ENCODE peak calls at places on chromosomes 3 and 15, in five cellular contexts. L is AG04450, I is WERI-Rb-1, W is esophagus squamous epithelium, K is A673. F is an unnamed sample. For H3K9me3, the result is how much of the 10 kb centered on the place peaks cover.

GRCh38 chr3:122691195-122691594 is 10.6 kb downstream of the PARP14 start:
- DNase-seq in L (peak), W (no peak), I (no peak), K (no peak), F (no peak)

GRCh38 chr3:128933922-128934253 is 54.5 kb downstream of the ACAD9 start:
- DNase-seq in W (no peak), I (peak), K (no peak), L (no peak), F (no peak)

GRCh38 chr3:129239992-129240391 is 9.4 kb upstream of the COPG1 start:
- DNase-seq in I (no peak), W (no peak), K (no peak), L (no peak), F (no peak)

GRCh38 chr3:175655366-175655765 is 796.2 kb downstream of the NAALADL2 start:
- DNase-seq in L (no peak), W (no peak), K (no peak), I (no peak), F (no peak)

GRCh38 chr15:49044761-49045571 is 1.3 kb downstream of the SECISBP2L start:
- DNase-seq in L (no peak), K (no peak), I (no peak), W (no peak), F (no peak)

GRCh38 chr15:29885183-29885582 is 62.9 kb upstream of the TJP1 start:
- DNase-seq in W (no peak), I (no peak), L (no peak), K (no peak), F (no peak)

GRCh38 chr3:11624161-11624560 is 19.6 kb downstream of the VGLL4 start:
- DNase-seq in W (no peak), K (no peak), I (no peak), L (no peak), F (no peak)

GRCh38 chr3:148360046-148360445 is 337.7 kb upstream of the AGTR1 start:
- DNase-seq in K (no peak), I (no peak), W (no peak), L (peak), F (no peak)

GRCh38 chr3:23740517-23741402 is 65.0 kb upstream of the UBE2E1 start:
- DNase-seq in I (no peak), W (no peak), L (no peak), K (no peak), F (no peak)

GRCh38 chr15:93302080-93302765 is 213.2 kb upstream of the RGMA start:
- DNase-seq in L (no peak), I (no peak), W (no peak), K (no peak), F (no peak)

GRCh38 chr3:38834110-38834509 is 18.1 kb upstream of the SCN10A start:
- DNase-seq in L (peak), K (peak), I (no peak), W (no peak), F (peak)

GRCh38 chr3:14900881-14901873 is 46.2 kb upstream of the NR2C2 start:
- DNase-seq in I (no peak), K (no peak), L (no peak), W (no peak), F (no peak)

GRCh38 chr3:11671648-11672100 is 28.0 kb upstream of the VGLL4 start:
- DNase-seq in K (no peak), W (no peak), L (no peak), I (no peak), F (no peak)

GRCh38 chr15:40330368-40330836 is 6.9 kb downstream of the INAFM2 start:
- DNase-seq in W (no peak), I (no peak), K (no peak), L (no peak), F (no peak)

GRCh38 chr15:33008284-33009011 is 186.1 kb downstream of the FMN1 start:
- DNase-seq in K (no peak), W (no peak), L (peak), I (no peak), F (no peak)

GRCh38 chr15:75696303-75696657 is 16.4 kb downstream of the CSPG4 start:
- DNase-seq in L (no peak), K (no peak), W (no peak), I (no peak), F (peak)

GRCh38 chr3:58353722-58354553 is 21.2 kb downstream of the PXK start:
- DNase-seq in I (no peak), L (no peak), K (no peak), W (no peak), F (no peak)

GRCh38 chr3:160806094-160806493 is 50.1 kb downstream of the PPM1L start:
- DNase-seq in W (no peak), K (no peak), L (no peak), I (no peak), F (no peak)

GRCh38 chr3:160810360-160810759 is 54.3 kb downstream of the PPM1L start:
- DNase-seq in L (no peak), I (no peak), W (no peak), K (no peak), F (no peak)

GRCh38 chr3:160809453-160809852 is 53.4 kb downstream of the PPM1L start:
- DNase-seq in K (no peak), L (no peak), I (no peak), W (no peak), F (no peak)

GRCh38 chr3:160806686-160807085 is 50.7 kb downstream of the PPM1L start:
- DNase-seq in K (no peak), L (no peak), W (no peak), I (no peak), F (no peak)

DNA sequence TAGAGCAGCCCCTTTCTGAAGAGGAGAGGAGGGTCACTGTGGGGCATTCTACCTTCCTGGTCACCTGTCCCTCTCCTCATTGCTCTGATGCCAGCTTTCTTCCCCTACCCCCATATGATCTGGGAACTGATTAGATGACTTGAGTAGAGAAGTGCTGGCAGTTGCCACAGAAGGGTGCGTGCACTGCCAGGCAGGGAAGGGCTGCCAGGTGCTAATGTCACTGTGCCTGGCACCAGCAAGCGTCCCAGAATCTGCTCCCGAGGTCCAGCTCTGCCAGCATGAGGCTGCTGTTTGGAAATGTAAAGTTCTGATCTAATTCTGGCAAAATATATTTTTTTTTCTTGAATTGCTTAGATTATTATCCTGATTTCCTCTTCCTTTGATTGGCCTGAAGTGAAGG is 52.8 kb downstream of the PPM1L start:
- DNase-seq in W (no peak), I (no peak), L (no peak), K (no peak), F (no peak)
- H3K27ac ChIP-seq in W (no peak), I (no peak), L (no peak), K (no peak), F (no peak)

GRCh38 chr3:52710512-52710911 is 4.6 kb downstream of the SPCS1 start:
- DNase-seq in L (no peak), K (no peak), W (no peak), I (no peak), F (no peak)
- H3K9me3 ChIP-seq in L (under half), K (under half), W (under half), I (under half), F (under half)

GRCh38 chr15:44726568-44727461 is 9.5 kb upstream of the TRIM69 start:
- DNase-seq in W (peak), I (no peak), K (peak), L (peak), F (no peak)

GRCh38 chr15:44727462-44728231 is 8.7 kb upstream of the TRIM69 start:
- DNase-seq in L (no peak), I (no peak), K (no peak), W (no peak), F (no peak)

GRCh38 chr15:44729394-44729913 is 6.9 kb upstream of the TRIM69 start:
- DNase-seq in L (no peak), W (no peak), I (peak), K (peak), F (no peak)

GRCh38 chr15:44726136-44726535 is 10.2 kb upstream of the TRIM69 start:
- DNase-seq in K (peak), W (no peak), I (no peak), L (no peak), F (no peak)

GRCh38 chr15:44728576-44729393 is 7.5 kb upstream of the TRIM69 start:
- DNase-seq in L (peak), I (peak), K (peak), W (peak), F (peak)
- TF ChIP-seq CTCF in L (no peak), I (no peak), K (no peak), W (no peak), F (no peak)

GRCh38 chr3:29695201-29695904 is 414.5 kb downstream of the RBMS3 start:
- DNase-seq in L (peak), W (no peak), K (peak), I (no peak), F (no peak)

GRCh38 chr3:29695905-29696238 is 415.0 kb downstream of the RBMS3 start:
- DNase-seq in W (no peak), K (peak), L (no peak), I (no peak), F (no peak)

GRCh38 chr3:29694331-29694730 is 413.5 kb downstream of the RBMS3 start:
- DNase-seq in L (no peak), K (peak), W (no peak), I (no peak), F (no peak)

GRCh38 chr3:29694783-29695182 is 413.9 kb downstream of the RBMS3 start:
- DNase-seq in L (peak), I (no peak), W (no peak), K (peak), F (no peak)

DNA sequence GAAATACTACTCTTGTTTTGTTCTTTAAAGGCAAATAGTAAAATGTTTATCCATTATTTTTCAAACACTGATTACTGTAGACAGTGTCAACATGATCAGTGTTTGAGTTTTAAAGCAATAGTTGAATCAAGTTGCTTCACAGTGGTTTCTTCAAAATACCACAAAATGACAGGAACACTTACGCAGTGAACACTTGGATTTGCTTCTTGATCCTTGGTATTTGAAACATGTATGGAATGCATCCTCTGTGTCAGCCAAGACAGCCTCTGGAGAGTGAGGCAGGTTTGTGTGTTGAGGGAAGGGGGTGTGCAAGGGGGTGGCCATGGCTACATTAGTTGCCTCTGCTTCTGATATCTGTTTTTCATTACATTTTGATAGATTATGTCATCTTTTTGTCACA is 413.0 kb downstream of the RBMS3 start:
- DNase-seq in W (no peak), K (peak), L (peak), I (no peak), F (no peak)
- H3K27ac ChIP-seq in W (no peak), K (peak), L (no peak), I (no peak), F (peak)

GRCh38 chr3:32262201-32262600 is 23.7 kb downstream of the CMTM8 start:
- DNase-seq in K (no peak), I (no peak), L (no peak), W (no peak), F (no peak)
- H3K9me3 ChIP-seq in K (under half), I (under half), L (under half), W (under half), F (under half)

DNA sequence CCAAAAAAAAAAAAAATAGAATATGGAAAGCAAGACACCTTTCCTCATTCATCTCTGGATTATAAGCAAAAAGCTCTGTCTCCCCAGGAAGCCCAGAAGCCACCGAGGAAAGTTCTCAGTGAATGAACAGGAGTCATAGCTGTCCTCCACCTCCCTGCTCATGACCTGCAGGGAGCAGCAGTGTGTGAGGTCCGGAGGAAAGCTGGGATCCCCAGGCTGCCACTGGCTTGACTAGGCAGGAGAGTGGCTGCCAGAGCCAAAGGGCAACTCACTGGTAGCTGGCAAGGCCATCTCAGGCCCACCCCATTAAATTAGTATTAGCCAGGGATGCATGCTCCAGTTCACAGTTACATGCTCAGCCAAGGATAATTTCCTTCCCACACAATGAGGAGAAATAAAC is 191.6 kb upstream of the STT3B start:
- DNase-seq in W (no peak), K (no peak), L (no peak), I (peak), F (no peak)
- TF ChIP-seq CTCF in W (no peak), K (no peak), L (no peak), I (peak), F (no peak)

GRCh38 chr3:188916934-188917391 is 254.8 kb upstream of the TPRG1 start:
- DNase-seq in K (peak), W (no peak), I (no peak), L (no peak), F (no peak)
- H3K27ac ChIP-seq in K (no peak), W (no peak), I (no peak), L (no peak), F (no peak)